ENCODE peak calls at places on chromosome 10, in five cellular contexts. One of them, this sample, is unnamed.

GRCh38 chr10:62352356-62352963 is 21.7 kb upstream of the ZNF365 start:
- DNase-seq in cardiac fibroblast: peak
- DNase-seq in NB4: no peak
- DNase-seq in A549: no peak
- DNase-seq in body of pancreas: no peak
- DNase-seq in this sample: no peak

GRCh38 chr10:101216207-101216607 is 13.1 kb downstream of the LBX1 start:
- DNase-seq in cardiac fibroblast: no peak
- DNase-seq in NB4: no peak
- DNase-seq in A549: no peak
- DNase-seq in body of pancreas: no peak
- DNase-seq in this sample: no peak

GRCh38 chr10:67666416-67667043 is 29.5 kb downstream of the CTNNA3 start:
- DNase-seq in cardiac fibroblast: peak
- DNase-seq in NB4: peak
- DNase-seq in A549: peak
- DNase-seq in body of pancreas: no peak
- DNase-seq in this sample: peak

GRCh38 chr10:133336131-133337078 is at the start of gene CALY:
- DNase-seq in cardiac fibroblast: no peak
- DNase-seq in NB4: no peak
- DNase-seq in A549: peak
- DNase-seq in body of pancreas: peak
- DNase-seq in this sample: no peak

GRCh38 chr10:71933651-71934050 is 30.5 kb upstream of the CHST3 start:
- DNase-seq in cardiac fibroblast: no peak
- DNase-seq in NB4: no peak
- DNase-seq in A549: no peak
- DNase-seq in body of pancreas: no peak
- DNase-seq in this sample: no peak

GRCh38 chr10:123642293-123642692 is 23.9 kb upstream of the GPR26 start:
- DNase-seq in cardiac fibroblast: no peak
- DNase-seq in NB4: no peak
- DNase-seq in A549: no peak
- DNase-seq in body of pancreas: no peak
- DNase-seq in this sample: no peak

GRCh38 chr10:70540089-70540788 is 61.7 kb downstream of the PALD1 start:
- DNase-seq in cardiac fibroblast: peak
- DNase-seq in NB4: peak
- DNase-seq in A549: peak
- DNase-seq in body of pancreas: no peak
- DNase-seq in this sample: no peak

GRCh38 chr10:46265981-46266505 is 20.8 kb upstream of the ANTXRL start:
- DNase-seq in cardiac fibroblast: no peak
- DNase-seq in NB4: no peak
- DNase-seq in A549: no peak
- DNase-seq in body of pancreas: no peak
- DNase-seq in this sample: no peak

GRCh38 chr10:117373848-117374505 is 1.3 kb downstream of the PDZD8 start:
- DNase-seq in cardiac fibroblast: peak
- DNase-seq in NB4: peak
- DNase-seq in A549: peak
- DNase-seq in body of pancreas: peak
- DNase-seq in this sample: no peak

GRCh38 chr10:34236927-34237326 is 578.2 kb downstream of the PARD3 start:
- DNase-seq in cardiac fibroblast: no peak
- DNase-seq in NB4: no peak
- DNase-seq in A549: no peak
- DNase-seq in body of pancreas: no peak
- DNase-seq in this sample: no peak

GRCh38 chr10:84534168-84534567 is 205.8 kb downstream of the CCSER2 start:
- DNase-seq in cardiac fibroblast: no peak
- DNase-seq in NB4: no peak
- DNase-seq in A549: no peak
- DNase-seq in body of pancreas: no peak
- DNase-seq in this sample: no peak

GRCh38 chr10:69730251-69731156 is 71.2 kb upstream of the COL13A1 start:
- DNase-seq in cardiac fibroblast: peak
- DNase-seq in NB4: no peak
- DNase-seq in A549: no peak
- DNase-seq in body of pancreas: no peak
- DNase-seq in this sample: no peak

GRCh38 chr10:79898597-79899325 is 50.1 kb downstream of the SFTPD start:
- DNase-seq in cardiac fibroblast: no peak
- DNase-seq in NB4: no peak
- DNase-seq in A549: no peak
- DNase-seq in body of pancreas: no peak
- DNase-seq in this sample: peak

GRCh38 chr10:7933262-7933661 is 115.0 kb downstream of the TAF3 start:
- DNase-seq in cardiac fibroblast: no peak
- DNase-seq in NB4: no peak
- DNase-seq in A549: no peak
- DNase-seq in body of pancreas: no peak
- DNase-seq in this sample: no peak

GRCh38 chr10:100345570-100346330 is 1.3 kb upstream of the SCD start:
- DNase-seq in cardiac fibroblast: peak
- DNase-seq in NB4: peak
- DNase-seq in A549: no peak
- DNase-seq in body of pancreas: no peak
- DNase-seq in this sample: no peak

GRCh38 chr10:74081192-74081803 is 69.3 kb downstream of the AP3M1 start:
- DNase-seq in cardiac fibroblast: peak
- DNase-seq in NB4: peak
- DNase-seq in A549: peak
- DNase-seq in body of pancreas: peak
- DNase-seq in this sample: no peak

GRCh38 chr10:12681250-12681649 is 320.3 kb downstream of the CCDC3 start:
- DNase-seq in cardiac fibroblast: no peak
- DNase-seq in NB4: no peak
- DNase-seq in A549: no peak
- DNase-seq in body of pancreas: no peak
- DNase-seq in this sample: no peak

GRCh38 chr10:3635697-3636096 is 149.3 kb downstream of the KLF6 start:
- DNase-seq in cardiac fibroblast: no peak
- DNase-seq in NB4: no peak
- DNase-seq in A549: no peak
- DNase-seq in body of pancreas: peak
- DNase-seq in this sample: no peak

GRCh38 chr10:76301950-76302349 is 870.5 kb downstream of the LRMDA start:
- DNase-seq in cardiac fibroblast: peak
- DNase-seq in NB4: peak
- DNase-seq in A549: no peak
- DNase-seq in body of pancreas: no peak
- DNase-seq in this sample: no peak
- TF ChIP-seq CTCF in cardiac fibroblast: peak
- TF ChIP-seq CTCF in NB4: peak
- TF ChIP-seq CTCF in A549: no peak
- TF ChIP-seq CTCF in body of pancreas: no peak
- TF ChIP-seq CTCF in this sample: no peak

DNA sequence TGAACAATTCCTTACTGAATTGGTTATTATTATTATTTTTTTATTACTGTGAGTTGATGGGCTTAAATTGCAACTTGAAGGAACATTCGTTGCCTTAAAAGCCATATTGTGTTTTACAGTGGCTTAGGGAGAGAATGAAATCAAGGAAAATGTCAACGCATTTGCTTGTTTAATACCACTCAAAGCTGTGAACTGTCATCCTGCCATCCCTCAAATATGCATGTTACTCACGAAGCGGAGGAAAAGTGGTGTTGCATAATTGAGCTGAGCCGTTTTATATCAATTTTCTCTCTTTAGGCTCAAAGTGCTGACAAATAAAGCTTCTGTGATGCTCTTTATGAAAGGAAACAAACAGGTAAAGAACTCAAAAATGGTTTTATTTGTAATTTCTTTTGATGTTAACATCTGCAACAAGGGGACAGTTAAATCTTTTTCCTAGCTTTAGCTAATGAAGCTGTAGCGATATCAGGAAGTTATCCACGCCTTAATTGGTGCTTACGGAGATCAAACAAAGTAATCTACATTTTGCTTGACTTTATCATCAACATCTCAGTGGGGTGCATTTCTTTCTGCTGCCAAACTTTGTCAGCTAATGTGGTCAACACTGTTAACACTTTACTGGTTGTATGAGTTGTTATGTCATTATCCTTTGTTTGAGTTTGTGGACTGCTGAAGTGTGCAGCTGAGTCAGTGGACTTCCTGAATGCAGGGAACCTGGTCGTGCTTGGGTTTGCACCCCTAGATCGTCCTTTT is 33.1 kb downstream of the GLRX3 start:
- DNase-seq in cardiac fibroblast: peak
- DNase-seq in NB4: no peak
- DNase-seq in A549: no peak
- DNase-seq in body of pancreas: no peak
- DNase-seq in this sample: peak
- H3K4me3 ChIP-seq in cardiac fibroblast: no peak
- H3K4me3 ChIP-seq in NB4: no peak
- H3K4me3 ChIP-seq in A549: no peak
- H3K4me3 ChIP-seq in body of pancreas: no peak
- H3K4me3 ChIP-seq in this sample: no peak

GRCh38 chr10:96747734-96748550 is 27.6 kb upstream of the PIK3AP1 start:
- DNase-seq in cardiac fibroblast: no peak
- DNase-seq in NB4: peak
- DNase-seq in A549: no peak
- DNase-seq in body of pancreas: no peak
- DNase-seq in this sample: no peak

GRCh38 chr10:96740579-96741281 is 20.4 kb upstream of the PIK3AP1 start:
- DNase-seq in cardiac fibroblast: no peak
- DNase-seq in NB4: peak
- DNase-seq in A549: no peak
- DNase-seq in body of pancreas: no peak
- DNase-seq in this sample: no peak

GRCh38 chr10:96745950-96746349 is 25.6 kb upstream of the PIK3AP1 start:
- DNase-seq in cardiac fibroblast: no peak
- DNase-seq in NB4: no peak
- DNase-seq in A549: no peak
- DNase-seq in body of pancreas: no peak
- DNase-seq in this sample: no peak

GRCh38 chr10:96746503-96746902 is 26.2 kb upstream of the PIK3AP1 start:
- DNase-seq in cardiac fibroblast: peak
- DNase-seq in NB4: no peak
- DNase-seq in A549: no peak
- DNase-seq in body of pancreas: no peak
- DNase-seq in this sample: no peak

DNA sequence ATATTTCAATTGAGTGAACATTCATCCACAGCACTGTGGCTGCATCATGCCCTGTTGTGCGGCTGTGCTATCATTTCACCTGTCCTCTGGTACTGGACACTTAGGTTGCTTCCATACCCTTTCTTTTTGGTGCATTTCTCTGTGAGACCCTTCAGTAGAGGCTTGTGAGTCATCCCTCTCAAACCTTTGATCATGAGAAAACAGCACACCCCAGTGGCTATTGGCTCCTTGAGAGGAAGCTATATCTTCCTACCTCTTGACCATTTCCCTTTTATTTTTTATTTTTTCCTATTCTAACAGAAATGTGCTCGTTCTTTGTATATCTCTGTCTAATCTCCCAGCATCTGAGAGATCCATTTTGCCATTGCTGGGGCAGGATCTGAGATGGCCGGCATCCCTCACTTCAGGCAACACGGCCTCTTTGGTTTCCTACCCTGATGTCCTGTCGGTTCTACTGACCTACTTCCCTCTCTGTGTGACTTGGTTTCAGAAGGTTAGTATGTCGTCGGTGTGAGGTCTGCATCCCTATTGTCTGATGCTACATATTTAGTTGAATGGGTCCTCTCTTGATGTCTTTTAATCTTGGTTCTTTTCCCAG is 23.8 kb upstream of the PIK3AP1 start:
- DNase-seq in cardiac fibroblast: peak
- DNase-seq in NB4: peak
- DNase-seq in A549: no peak
- DNase-seq in body of pancreas: no peak
- DNase-seq in this sample: no peak
- TF ChIP-seq CTCF in cardiac fibroblast: no peak
- TF ChIP-seq CTCF in NB4: peak
- TF ChIP-seq CTCF in A549: peak
- TF ChIP-seq CTCF in body of pancreas: peak
- TF ChIP-seq CTCF in this sample: peak

GRCh38 chr10:95296764-95297163 is 6.0 kb upstream of the PDLIM1 start:
- DNase-seq in cardiac fibroblast: no peak
- DNase-seq in NB4: no peak
- DNase-seq in A549: no peak
- DNase-seq in body of pancreas: no peak
- DNase-seq in this sample: no peak

GRCh38 chr10:95290801-95291633 is at the start of gene PDLIM1:
- DNase-seq in cardiac fibroblast: peak
- DNase-seq in NB4: peak
- DNase-seq in A549: peak
- DNase-seq in body of pancreas: peak
- DNase-seq in this sample: no peak

GRCh38 chr10:95297402-95297801 is 6.6 kb upstream of the PDLIM1 start:
- DNase-seq in cardiac fibroblast: no peak
- DNase-seq in NB4: peak
- DNase-seq in A549: no peak
- DNase-seq in body of pancreas: no peak
- DNase-seq in this sample: no peak

GRCh38 chr10:95291634-95292039 is 834 bp upstream of the PDLIM1 start:
- DNase-seq in cardiac fibroblast: no peak
- DNase-seq in NB4: no peak
- DNase-seq in A549: no peak
- DNase-seq in body of pancreas: no peak
- DNase-seq in this sample: no peak

GRCh38 chr10:95295031-95295755 is 4.4 kb upstream of the PDLIM1 start:
- DNase-seq in cardiac fibroblast: peak
- DNase-seq in NB4: peak
- DNase-seq in A549: no peak
- DNase-seq in body of pancreas: peak
- DNase-seq in this sample: no peak
- H3K4me3 ChIP-seq in cardiac fibroblast: peak
- H3K4me3 ChIP-seq in NB4: peak
- H3K4me3 ChIP-seq in A549: no peak
- H3K4me3 ChIP-seq in body of pancreas: no peak
- H3K4me3 ChIP-seq in this sample: peak

GRCh38 chr10:98852686-98853085 is 383.0 kb downstream of the HPSE2 start:
- DNase-seq in cardiac fibroblast: no peak
- DNase-seq in NB4: peak
- DNase-seq in A549: no peak
- DNase-seq in body of pancreas: no peak
- DNase-seq in this sample: no peak

GRCh38 chr10:98861962-98862361 is 373.7 kb downstream of the HPSE2 start:
- DNase-seq in cardiac fibroblast: no peak
- DNase-seq in NB4: no peak
- DNase-seq in A549: no peak
- DNase-seq in body of pancreas: no peak
- DNase-seq in this sample: no peak

GRCh38 chr10:98855403-98856189 is 380.1 kb downstream of the HPSE2 start:
- DNase-seq in cardiac fibroblast: no peak
- DNase-seq in NB4: no peak
- DNase-seq in A549: no peak
- DNase-seq in body of pancreas: no peak
- DNase-seq in this sample: no peak

DNA sequence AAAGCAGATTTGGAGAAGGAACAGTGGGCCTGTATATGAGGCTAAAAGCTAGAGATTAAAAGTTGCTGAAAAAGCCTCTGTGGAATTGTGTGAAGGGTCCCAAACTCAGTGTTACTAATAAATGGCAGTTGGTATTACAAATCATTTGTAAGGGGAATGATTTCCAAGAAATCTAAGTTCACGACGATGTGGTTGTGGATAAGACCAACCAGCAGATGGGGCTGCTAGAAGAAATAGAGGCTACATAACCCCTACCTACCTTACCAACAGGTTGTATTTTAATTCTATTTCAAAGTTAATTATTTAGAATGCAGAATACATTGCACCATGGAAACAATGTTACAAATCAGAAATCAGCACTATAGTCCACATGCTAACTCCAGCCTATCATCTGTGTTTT is 377.1 kb downstream of the HPSE2 start:
- DNase-seq in cardiac fibroblast: no peak
- DNase-seq in NB4: peak
- DNase-seq in A549: no peak
- DNase-seq in body of pancreas: no peak
- DNase-seq in this sample: no peak
- TF ChIP-seq CTCF in cardiac fibroblast: no peak
- TF ChIP-seq CTCF in NB4: no peak
- TF ChIP-seq CTCF in A549: peak
- TF ChIP-seq CTCF in body of pancreas: no peak
- TF ChIP-seq CTCF in this sample: no peak